ENCODE peak calls at places on chromosomes 13 and 19, in seven cellular contexts. One of them, this sample, is unnamed.
A peak's percentile ranks its signal among the peaks of the same experiment; 100 is the strongest.

GRCh38 chr13:66543780-66544179 is 686.4 kb downstream of the PCDH9 start:
- DNase-seq in effector memory CD4-positive, alpha-beta T cell: no peak
- DNase-seq in psoas muscle: no peak
- DNase-seq in heart left ventricle: no peak
- DNase-seq in endodermal cell: peak; percentile 54
- DNase-seq in BE2C: no peak
- DNase-seq in OCI-LY7: peak; percentile 40
- DNase-seq in this sample: no peak

GRCh38 chr19:55688422-55689218 is 13.6 kb downstream of the EPN1 start:
- DNase-seq in effector memory CD4-positive, alpha-beta T cell: no peak
- DNase-seq in psoas muscle: no peak
- DNase-seq in heart left ventricle: no peak
- DNase-seq in endodermal cell: no peak
- DNase-seq in BE2C: peak; percentile 77
- DNase-seq in OCI-LY7: no peak
- DNase-seq in this sample: no peak

GRCh38 chr19:12603714-12604113 is 6.9 kb downstream of the ZNF490 start:
- DNase-seq in effector memory CD4-positive, alpha-beta T cell: no peak
- DNase-seq in psoas muscle: no peak
- DNase-seq in heart left ventricle: no peak
- DNase-seq in endodermal cell: no peak
- DNase-seq in BE2C: no peak
- DNase-seq in OCI-LY7: peak; percentile 12
- DNase-seq in this sample: no peak

GRCh38 chr19:42253245-42254082 is 1.5 kb downstream of the ERF start:
- DNase-seq in effector memory CD4-positive, alpha-beta T cell: peak; percentile 35
- DNase-seq in psoas muscle: peak; percentile 68
- DNase-seq in heart left ventricle: peak; percentile 76
- DNase-seq in endodermal cell: peak; percentile 91
- DNase-seq in BE2C: peak; percentile 66
- DNase-seq in OCI-LY7: peak; percentile 62
- DNase-seq in this sample: peak; percentile 40

GRCh38 chr19:56076413-56076998 is 44.6 kb downstream of the ZNF787 start:
- DNase-seq in effector memory CD4-positive, alpha-beta T cell: no peak
- DNase-seq in psoas muscle: no peak
- DNase-seq in heart left ventricle: peak; percentile 49
- DNase-seq in endodermal cell: peak; percentile 89
- DNase-seq in BE2C: peak; percentile 69
- DNase-seq in OCI-LY7: peak; percentile 61
- DNase-seq in this sample: peak; percentile 85

GRCh38 chr19:34676697-34677385 is at the start of gene SCGB2B2:
- DNase-seq in effector memory CD4-positive, alpha-beta T cell: no peak
- DNase-seq in psoas muscle: no peak
- DNase-seq in heart left ventricle: peak; percentile 89
- DNase-seq in endodermal cell: no peak
- DNase-seq in BE2C: peak; percentile 64
- DNase-seq in OCI-LY7: peak; percentile 77
- DNase-seq in this sample: no peak

GRCh38 chr13:21884299-21884878 is 213.5 kb downstream of the FGF9 start:
- DNase-seq in effector memory CD4-positive, alpha-beta T cell: no peak
- DNase-seq in psoas muscle: no peak
- DNase-seq in heart left ventricle: no peak
- DNase-seq in endodermal cell: no peak
- DNase-seq in BE2C: no peak
- DNase-seq in OCI-LY7: no peak
- DNase-seq in this sample: no peak

GRCh38 chr13:52849727-52850395 is 1.4 kb upstream of the PCDH8 start:
- DNase-seq in effector memory CD4-positive, alpha-beta T cell: no peak
- DNase-seq in psoas muscle: no peak
- DNase-seq in heart left ventricle: no peak
- DNase-seq in endodermal cell: peak; percentile 61
- DNase-seq in BE2C: no peak
- DNase-seq in OCI-LY7: no peak
- DNase-seq in this sample: no peak

GRCh38 chr19:38035515-38036495 is 128.8 kb downstream of the SIPA1L3 start:
- DNase-seq in effector memory CD4-positive, alpha-beta T cell: no peak
- DNase-seq in psoas muscle: no peak
- DNase-seq in heart left ventricle: no peak
- DNase-seq in endodermal cell: no peak
- DNase-seq in BE2C: peak; percentile 28
- DNase-seq in OCI-LY7: no peak
- DNase-seq in this sample: no peak

GRCh38 chr19:3506384-3507340 is 551 bp downstream of the FZR1 start:
- DNase-seq in effector memory CD4-positive, alpha-beta T cell: peak; percentile 25
- DNase-seq in psoas muscle: no peak
- DNase-seq in heart left ventricle: no peak
- DNase-seq in endodermal cell: peak; percentile 66
- DNase-seq in BE2C: no peak
- DNase-seq in OCI-LY7: peak; percentile 26
- DNase-seq in this sample: peak; percentile 22

GRCh38 chr13:46348976-46349375 is 38.1 kb downstream of the RUBCNL start:
- DNase-seq in effector memory CD4-positive, alpha-beta T cell: no peak
- DNase-seq in psoas muscle: no peak
- DNase-seq in heart left ventricle: no peak
- DNase-seq in endodermal cell: no peak
- DNase-seq in BE2C: no peak
- DNase-seq in OCI-LY7: no peak
- DNase-seq in this sample: no peak

GRCh38 chr19:798415-799075 is 1.3 kb downstream of the PTBP1 start:
- DNase-seq in effector memory CD4-positive, alpha-beta T cell: no peak
- DNase-seq in psoas muscle: peak; percentile 31
- DNase-seq in heart left ventricle: peak; percentile 30
- DNase-seq in endodermal cell: peak; percentile 57
- DNase-seq in BE2C: no peak
- DNase-seq in OCI-LY7: peak; percentile 34
- DNase-seq in this sample: peak; percentile 28

GRCh38 chr13:33347866-33348265 is 62.3 kb upstream of the STARD13 start:
- DNase-seq in effector memory CD4-positive, alpha-beta T cell: no peak
- DNase-seq in psoas muscle: no peak
- DNase-seq in heart left ventricle: no peak
- DNase-seq in endodermal cell: no peak
- DNase-seq in BE2C: no peak
- DNase-seq in OCI-LY7: no peak
- DNase-seq in this sample: no peak

GRCh38 chr13:95787356-95788099 is 110.6 kb downstream of the DNAJC3 start:
- DNase-seq in effector memory CD4-positive, alpha-beta T cell: no peak
- DNase-seq in psoas muscle: no peak
- DNase-seq in heart left ventricle: no peak
- DNase-seq in endodermal cell: no peak
- DNase-seq in BE2C: no peak
- DNase-seq in OCI-LY7: no peak
- DNase-seq in this sample: no peak

GRCh38 chr13:110109910-110110309 is 197.0 kb downstream of the COL4A1 start:
- DNase-seq in effector memory CD4-positive, alpha-beta T cell: no peak
- DNase-seq in psoas muscle: peak; percentile 87
- DNase-seq in heart left ventricle: peak; percentile 73
- DNase-seq in endodermal cell: peak; percentile 79
- DNase-seq in BE2C: no peak
- DNase-seq in OCI-LY7: no peak
- DNase-seq in this sample: no peak

GRCh38 chr19:3276341-3276799 is 51.9 kb downstream of the CELF5 start:
- DNase-seq in effector memory CD4-positive, alpha-beta T cell: peak; percentile 38
- DNase-seq in psoas muscle: no peak
- DNase-seq in heart left ventricle: no peak
- DNase-seq in endodermal cell: peak; percentile 99
- DNase-seq in BE2C: peak; percentile 77
- DNase-seq in OCI-LY7: peak; percentile 74
- DNase-seq in this sample: peak; percentile 46

GRCh38 chr19:56119585-56119978 is 1.5 kb downstream of the ZNF787 start:
- DNase-seq in effector memory CD4-positive, alpha-beta T cell: no peak
- DNase-seq in psoas muscle: peak; percentile 63
- DNase-seq in heart left ventricle: no peak
- DNase-seq in endodermal cell: no peak
- DNase-seq in BE2C: peak; percentile 43
- DNase-seq in OCI-LY7: no peak
- DNase-seq in this sample: peak; percentile 62

GRCh38 chr19:11814707-11815050 is 606 bp downstream of the ZNF440 start:
- DNase-seq in effector memory CD4-positive, alpha-beta T cell: no peak
- DNase-seq in psoas muscle: no peak
- DNase-seq in heart left ventricle: no peak
- DNase-seq in endodermal cell: no peak
- DNase-seq in BE2C: peak; percentile 13
- DNase-seq in OCI-LY7: no peak
- DNase-seq in this sample: peak; percentile 74

GRCh38 chr13:98515804-98516465 is 61.0 kb downstream of the STK24 start:
- DNase-seq in effector memory CD4-positive, alpha-beta T cell: no peak
- DNase-seq in psoas muscle: no peak
- DNase-seq in heart left ventricle: no peak
- DNase-seq in endodermal cell: no peak
- DNase-seq in BE2C: no peak
- DNase-seq in OCI-LY7: no peak
- DNase-seq in this sample: no peak

GRCh38 chr13:99395436-99395835 is 88.2 kb upstream of the GPR183 start:
- DNase-seq in effector memory CD4-positive, alpha-beta T cell: no peak
- DNase-seq in psoas muscle: no peak
- DNase-seq in heart left ventricle: no peak
- DNase-seq in endodermal cell: no peak
- DNase-seq in BE2C: no peak
- DNase-seq in OCI-LY7: no peak
- DNase-seq in this sample: no peak

GRCh38 chr13:98691360-98691759 is 61.1 kb downstream of the SLC15A1 start:
- DNase-seq in effector memory CD4-positive, alpha-beta T cell: no peak
- DNase-seq in psoas muscle: no peak
- DNase-seq in heart left ventricle: no peak
- DNase-seq in endodermal cell: no peak
- DNase-seq in BE2C: no peak
- DNase-seq in OCI-LY7: no peak
- DNase-seq in this sample: no peak

GRCh38 chr13:35164324-35164932 is 222.4 kb downstream of the NBEA start:
- DNase-seq in effector memory CD4-positive, alpha-beta T cell: no peak
- DNase-seq in psoas muscle: no peak
- DNase-seq in heart left ventricle: no peak
- DNase-seq in endodermal cell: no peak
- DNase-seq in BE2C: no peak
- DNase-seq in OCI-LY7: peak; percentile 56
- DNase-seq in this sample: peak; percentile 77

GRCh38 chr13:38283346-38283745 is 66.3 kb upstream of the UFM1 start:
- DNase-seq in effector memory CD4-positive, alpha-beta T cell: no peak
- DNase-seq in psoas muscle: no peak
- DNase-seq in heart left ventricle: no peak
- DNase-seq in endodermal cell: no peak
- DNase-seq in BE2C: no peak
- DNase-seq in OCI-LY7: no peak
- DNase-seq in this sample: no peak
- H3K4me1 ChIP-seq in effector memory CD4-positive, alpha-beta T cell: no peaks in the 10 kb centered on the region
- H3K4me1 ChIP-seq in psoas muscle: no peaks in the 10 kb centered on the region
- H3K4me1 ChIP-seq in heart left ventricle: no peaks in the 10 kb centered on the region
- H3K4me1 ChIP-seq in endodermal cell: no peaks in the 10 kb centered on the region
- H3K4me1 ChIP-seq in BE2C: no peaks in the 10 kb centered on the region
- H3K4me1 ChIP-seq in OCI-LY7: no peaks in the 10 kb centered on the region
- H3K4me1 ChIP-seq in this sample: no peaks in the 10 kb centered on the region

GRCh38 chr19:15892012-15892411 is 5.9 kb downstream of the CYP4F2 start:
- DNase-seq in effector memory CD4-positive, alpha-beta T cell: no peak
- DNase-seq in psoas muscle: no peak
- DNase-seq in heart left ventricle: no peak
- DNase-seq in endodermal cell: no peak
- DNase-seq in BE2C: no peak
- DNase-seq in OCI-LY7: no peak
- DNase-seq in this sample: no peak
- H3K9me3 ChIP-seq in effector memory CD4-positive, alpha-beta T cell: no peaks in the 10 kb centered on the region
- H3K9me3 ChIP-seq in psoas muscle: no peaks in the 10 kb centered on the region
- H3K9me3 ChIP-seq in heart left ventricle: no peaks in the 10 kb centered on the region
- H3K9me3 ChIP-seq in endodermal cell: peaks cover 83% of the 10 kb centered on the region
- H3K9me3 ChIP-seq in BE2C: no peaks in the 10 kb centered on the region
- H3K9me3 ChIP-seq in OCI-LY7: no peaks in the 10 kb centered on the region
- H3K9me3 ChIP-seq in this sample: peaks cover 44% of the 10 kb centered on the region

DNA sequence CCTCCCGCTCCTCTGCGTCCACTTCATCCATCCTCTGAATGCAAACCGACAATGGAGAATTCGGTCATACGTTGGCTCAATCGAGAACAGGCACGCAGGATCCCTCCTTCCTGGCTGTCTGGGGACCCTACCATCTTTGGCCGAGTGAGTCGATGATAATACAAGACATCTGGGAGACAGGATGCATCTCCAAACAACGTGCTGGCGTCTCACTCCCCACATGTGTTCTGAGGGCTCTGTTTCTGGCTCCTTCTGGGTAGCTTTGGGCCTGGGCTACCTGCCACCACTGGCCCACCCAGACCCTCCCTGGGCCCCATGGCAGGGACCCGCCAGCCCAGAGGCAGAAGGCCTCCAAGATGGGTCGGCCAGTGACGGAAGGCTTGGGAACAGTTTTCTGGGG is 31.4 kb downstream of the CEBPG start:
- DNase-seq in effector memory CD4-positive, alpha-beta T cell: no peak
- DNase-seq in psoas muscle: no peak
- DNase-seq in heart left ventricle: no peak
- DNase-seq in endodermal cell: no peak
- DNase-seq in BE2C: no peak
- DNase-seq in OCI-LY7: no peak
- DNase-seq in this sample: no peak
- H3K4me1 ChIP-seq in effector memory CD4-positive, alpha-beta T cell: no peaks in the 10 kb centered on the region
- H3K4me1 ChIP-seq in psoas muscle: peaks cover 3% of the 10 kb centered on the region
- H3K4me1 ChIP-seq in heart left ventricle: peaks cover 13% of the 10 kb centered on the region
- H3K4me1 ChIP-seq in endodermal cell: peaks cover 5% of the 10 kb centered on the region
- H3K4me1 ChIP-seq in BE2C: no peaks in the 10 kb centered on the region
- H3K4me1 ChIP-seq in OCI-LY7: no peaks in the 10 kb centered on the region
- H3K4me1 ChIP-seq in this sample: peaks cover 2% of the 10 kb centered on the region

DNA sequence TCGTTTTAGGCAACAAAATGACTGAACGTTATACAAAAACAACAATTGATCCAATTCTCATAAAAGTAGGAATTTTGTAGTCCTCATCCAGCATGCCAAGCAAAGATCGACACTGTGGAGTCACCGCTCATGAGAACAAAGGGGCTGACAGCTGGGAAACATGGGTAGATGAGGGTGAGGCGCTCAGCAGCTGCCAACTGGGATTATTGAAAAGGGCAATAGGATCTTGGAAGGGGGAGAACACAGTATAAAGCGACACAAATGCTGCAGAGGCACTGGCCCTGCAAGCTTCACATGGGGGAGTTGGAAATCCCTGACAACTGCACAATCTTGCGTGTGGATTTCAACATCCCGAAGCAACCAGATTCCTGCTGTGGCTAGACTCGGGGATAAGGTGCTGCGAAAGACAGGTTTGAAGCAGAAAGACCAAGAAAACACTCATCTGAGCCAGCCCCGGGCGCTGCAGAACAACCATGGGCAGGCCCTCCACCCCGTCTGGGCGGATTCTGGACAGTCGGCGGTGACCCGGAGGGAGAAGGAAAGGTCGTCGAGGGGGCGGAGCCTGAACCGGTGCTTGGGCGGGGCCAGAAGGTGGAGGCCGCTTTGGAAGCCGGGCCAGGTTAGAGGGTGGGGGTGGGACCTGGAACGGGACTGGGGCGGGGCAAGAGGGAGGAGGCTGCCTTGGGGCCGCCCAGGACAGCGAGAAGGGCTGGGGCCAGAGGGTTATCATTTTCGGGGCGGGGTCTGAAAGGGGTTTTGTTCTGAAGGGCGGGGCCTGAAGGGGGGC is 5.2 kb upstream of the ZNF765 start:
- DNase-seq in effector memory CD4-positive, alpha-beta T cell: no peak
- DNase-seq in psoas muscle: peak; percentile 17
- DNase-seq in heart left ventricle: no peak
- DNase-seq in endodermal cell: peak; percentile 83
- DNase-seq in BE2C: no peak
- DNase-seq in OCI-LY7: no peak
- DNase-seq in this sample: peak; percentile 6
- H3K9me3 ChIP-seq in effector memory CD4-positive, alpha-beta T cell: peaks cover 19% of the 10 kb centered on the region
- H3K9me3 ChIP-seq in psoas muscle: peaks cover 6% of the 10 kb centered on the region
- H3K9me3 ChIP-seq in heart left ventricle: peaks cover under 1% of the 10 kb centered on the region
- H3K9me3 ChIP-seq in endodermal cell: peaks cover 27% of the 10 kb centered on the region
- H3K9me3 ChIP-seq in BE2C: no peaks in the 10 kb centered on the region
- H3K9me3 ChIP-seq in OCI-LY7: peaks cover 18% of the 10 kb centered on the region
- H3K9me3 ChIP-seq in this sample: peaks cover 5% of the 10 kb centered on the region

GRCh38 chr19:18424890-18425514 is 5.8 kb downstream of the SSBP4 start:
- DNase-seq in effector memory CD4-positive, alpha-beta T cell: no peak
- DNase-seq in psoas muscle: no peak
- DNase-seq in heart left ventricle: no peak
- DNase-seq in endodermal cell: peak; percentile 45
- DNase-seq in BE2C: peak; percentile 9
- DNase-seq in OCI-LY7: no peak
- DNase-seq in this sample: no peak
- H3K4me1 ChIP-seq in effector memory CD4-positive, alpha-beta T cell: peaks cover 94% of the 10 kb centered on the region
- H3K4me1 ChIP-seq in psoas muscle: peaks cover 60% of the 10 kb centered on the region
- H3K4me1 ChIP-seq in heart left ventricle: peaks cover 90% of the 10 kb centered on the region
- H3K4me1 ChIP-seq in endodermal cell: no peaks in the 10 kb centered on the region
- H3K4me1 ChIP-seq in BE2C: peaks cover 19% of the 10 kb centered on the region
- H3K4me1 ChIP-seq in OCI-LY7: peaks cover 81% of the 10 kb centered on the region
- H3K4me1 ChIP-seq in this sample: peaks cover 15% of the 10 kb centered on the region

This sample was measured in trophoblast cell.